ENCODE peak calls at places on chromosomes 6 and 20, in seven cellular contexts. U is astrocyte of the cerebellum, D is osteocyte, X is adrenal gland, O is colonic mucosa, K is upper lobe of left lung, J is SK-N-SH. H is an unnamed sample.

GRCh38 chr6:169702640-169703246 is 817 bp downstream of the C6orf120 start:
- DNase-seq in U (no peak), D (no peak), X (no peak), O (peak; percentile 41), K (peak; percentile 46), J (peak; percentile 68), H (no peak)

GRCh38 chr20:43662943-43663655 is 3.8 kb upstream of the MYBL2 start:
- DNase-seq in U (no peak), D (no peak), X (no peak), O (peak; percentile 54), K (no peak), J (peak; percentile 62), H (no peak)

GRCh38 chr20:34708621-34709043 is 4.5 kb downstream of the TP53INP2 start:
- DNase-seq in U (no peak), D (no peak), X (peak; percentile 54), O (peak; percentile 77), K (peak; percentile 69), J (peak; percentile 76), H (no peak)

GRCh38 chr6:156699017-156699421 is 78.2 kb upstream of the ARID1B start:
- DNase-seq in U (peak; percentile 48), D (no peak), X (no peak), O (no peak), K (no peak), J (no peak), H (peak; percentile 50)

GRCh38 chr20:59122377-59122932 is 41.2 kb upstream of the ZNF831 start:
- DNase-seq in U (no peak), D (no peak), X (no peak), O (no peak), K (no peak), J (no peak), H (no peak)

GRCh38 chr6:64294034-64294433 is 658.4 kb downstream of the PHF3 start:
- DNase-seq in U (no peak), D (no peak), X (no peak), O (no peak), K (no peak), J (no peak), H (no peak)

GRCh38 chr20:3156811-3157619 is 2.6 kb downstream of the FASTKD5 start:
- DNase-seq in U (no peak), D (no peak), X (no peak), O (no peak), K (peak; percentile 45), J (no peak), H (no peak)

GRCh38 chr20:34037121-34037520 is 43.4 kb downstream of the RALY start:
- DNase-seq in U (no peak), D (no peak), X (no peak), O (no peak), K (peak; percentile 27), J (no peak), H (no peak)

GRCh38 chr6:164396071-164397047 is 913.0 kb downstream of the C6orf118 start:
- DNase-seq in U (peak; percentile 3), D (no peak), X (no peak), O (no peak), K (no peak), J (no peak), H (no peak)

DNA sequence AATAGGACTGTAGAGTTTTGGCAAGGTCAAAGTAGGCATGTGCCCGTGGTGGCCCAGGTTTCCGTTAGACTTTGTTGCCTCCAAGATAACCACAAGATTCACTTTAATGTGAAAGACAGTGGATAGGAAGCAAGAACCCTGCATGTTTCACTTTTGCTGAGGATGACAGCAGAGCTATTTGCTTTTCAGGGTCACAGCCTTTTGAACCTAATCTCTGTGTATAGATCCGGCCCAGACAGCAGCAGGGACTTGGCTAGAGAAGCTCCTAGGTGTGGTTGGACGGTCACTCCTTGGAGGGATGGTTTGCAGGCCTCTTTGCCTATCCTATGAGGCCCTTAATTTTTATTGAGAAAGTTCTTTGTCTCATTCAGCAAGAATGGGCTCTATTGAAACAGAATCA is 538.8 kb downstream of the HACE1 start:
- DNase-seq in U (no peak), D (no peak), X (no peak), O (no peak), K (no peak), J (no peak), H (no peak)
- TF ChIP-seq CTCF in U (no peak), D (no peak), X (no peak), O (no peak), K (no peak), J (no peak), H (no peak)

GRCh38 chr6:56669041-56669440 is 26.4 kb upstream of the DST start:
- DNase-seq in U (no peak), D (no peak), X (no peak), O (no peak), K (no peak), J (no peak), H (no peak)

GRCh38 chr6:56668158-56668557 is 25.5 kb upstream of the DST start:
- DNase-seq in U (no peak), D (no peak), X (no peak), O (no peak), K (no peak), J (no peak), H (no peak)

GRCh38 chr6:56671651-56672461 is 29.2 kb upstream of the DST start:
- DNase-seq in U (no peak), D (no peak), X (peak; percentile 65), O (peak; percentile 56), K (no peak), J (peak; percentile 46), H (peak; percentile 52)

GRCh38 chr6:56669585-56669984 is 26.9 kb upstream of the DST start:
- DNase-seq in U (no peak), D (no peak), X (no peak), O (no peak), K (no peak), J (no peak), H (no peak)

DNA sequence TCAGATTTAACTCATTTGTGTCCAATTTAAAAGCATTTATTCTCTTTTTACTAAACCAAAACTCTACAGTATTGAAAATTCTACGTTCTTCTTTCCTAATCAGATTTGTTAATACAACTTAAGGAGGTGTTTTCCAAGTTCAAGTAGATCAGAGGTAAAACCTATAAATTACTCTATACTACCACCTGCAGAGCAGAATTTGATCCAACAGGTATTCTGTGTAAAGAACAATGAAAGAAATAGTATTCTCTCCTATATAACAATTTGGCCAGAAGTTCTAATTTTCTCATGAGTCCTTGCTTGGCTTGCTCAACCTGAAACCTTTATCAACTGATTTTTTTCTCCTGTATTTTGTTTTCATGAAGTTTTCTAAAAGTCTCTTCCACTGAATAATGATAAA is 28.5 kb upstream of the DST start:
- DNase-seq in U (no peak), D (no peak), X (no peak), O (no peak), K (no peak), J (no peak), H (no peak)
- TF ChIP-seq CTCF in U (no peak), D (no peak), X (no peak), O (no peak), K (no peak), J (no peak), H (no peak)

GRCh38 chr6:18126116-18126515 is 3.6 kb upstream of the NHLRC1 start:
- DNase-seq in U (no peak), D (no peak), X (no peak), O (no peak), K (no peak), J (no peak), H (no peak)
- TF ChIP-seq CTCF in U (no peak), D (no peak), X (no peak), O (no peak), K (no peak), J (no peak), H (no peak)

GRCh38 chr6:83539678-83540077 is 27.3 kb downstream of the PRSS35 start:
- DNase-seq in U (no peak), D (no peak), X (no peak), O (no peak), K (no peak), J (peak; percentile 21), H (no peak)

GRCh38 chr6:83536647-83537589 is 24.6 kb downstream of the PRSS35 start:
- DNase-seq in U (no peak), D (no peak), X (no peak), O (no peak), K (no peak), J (no peak), H (no peak)

GRCh38 chr6:83536034-83536646 is 23.8 kb downstream of the PRSS35 start:
- DNase-seq in U (no peak), D (no peak), X (peak; percentile 80), O (peak; percentile 64), K (peak; percentile 34), J (no peak), H (no peak)
- TF ChIP-seq CTCF in U (peak; percentile 71), D (peak; percentile 66), X (peak; percentile 75), O (peak; percentile 63), K (peak; percentile 50), J (peak; percentile 91), H (peak; percentile 84)

DNA sequence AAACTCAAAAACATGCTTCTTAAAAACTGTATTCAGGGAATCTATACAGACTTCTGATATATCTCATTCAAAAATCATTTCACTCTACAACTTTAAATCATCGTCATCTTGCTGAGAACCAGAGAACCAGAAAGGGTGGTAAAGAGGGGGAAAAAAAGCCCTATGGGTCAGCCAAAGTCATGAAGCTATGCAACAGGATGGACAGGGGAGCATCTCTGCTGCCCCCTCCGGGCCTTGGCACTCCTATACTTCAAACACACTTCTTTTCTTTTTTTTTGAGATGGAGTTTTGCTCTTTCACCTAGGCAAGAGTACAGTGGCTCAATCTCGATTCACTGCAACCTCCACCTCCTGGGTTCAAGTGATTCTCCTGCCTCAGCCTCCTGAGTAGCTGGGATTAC is 73.5 kb upstream of the NFATC2 start:
- DNase-seq in U (no peak), D (no peak), X (no peak), O (no peak), K (no peak), J (no peak), H (no peak)
- TF ChIP-seq CTCF in U (no peak), D (peak; percentile 16), X (no peak), O (no peak), K (no peak), J (peak; percentile 27), H (no peak)

GRCh38 chr6:16761469-16762264 is 407 bp upstream of the ATXN1 start:
- DNase-seq in U (no peak), D (peak; percentile 94), X (peak; percentile 92), O (peak; percentile 94), K (peak; percentile 93), J (peak; percentile 79), H (peak; percentile 75)
- TF ChIP-seq CTCF in U (no peak), D (peak; percentile 65), X (peak; percentile 22), O (no peak), K (peak; percentile 70), J (peak; percentile 51), H (peak; percentile 12)

GRCh38 chr20:38725458-38725958 is 1.2 kb downstream of the SLC32A1 start:
- DNase-seq in U (no peak), D (no peak), X (no peak), O (no peak), K (no peak), J (no peak), H (no peak)

GRCh38 chr20:38725959-38726848 is 1.9 kb downstream of the SLC32A1 start:
- DNase-seq in U (peak; percentile 12), D (no peak), X (no peak), O (no peak), K (no peak), J (peak; percentile 91), H (no peak)

GRCh38 chr20:38727602-38728236 is 3.4 kb downstream of the SLC32A1 start:
- DNase-seq in U (no peak), D (no peak), X (no peak), O (no peak), K (no peak), J (no peak), H (no peak)

GRCh38 chr20:38728237-38728761 is 4.0 kb downstream of the SLC32A1 start:
- DNase-seq in U (no peak), D (no peak), X (no peak), O (no peak), K (no peak), J (peak; percentile 26), H (no peak)

GRCh38 chr20:38726849-38727601 is 2.7 kb downstream of the SLC32A1 start:
- DNase-seq in U (no peak), D (no peak), X (peak; percentile 25), O (peak; percentile 30), K (no peak), J (peak; percentile 90), H (no peak)
- TF ChIP-seq CTCF in U (peak; percentile 21), D (peak; percentile 28), X (no peak), O (no peak), K (no peak), J (peak; percentile 33), H (peak; percentile 54)